ENCODE peak calls at places on chromosomes 1 and 21, in nine cellular contexts. V, T, U, E, C, M, J, P and A are unnamed samples.

GRCh38 chr1:162561037-162561615 is 396 bp upstream of the UAP1 start:
- DNase-seq in V (peak), T (peak), U (peak), E (peak), C (peak), M (peak), J (peak), P (peak), A (peak)

GRCh38 chr1:22780696-22781095 is 70.1 kb downstream of the EPHB2 start:
- DNase-seq in V (peak), T (no peak), U (peak), E (peak), C (no peak), M (no peak), J (no peak), P (peak), A (peak)

GRCh38 chr1:4485878-4486277 is 168.5 kb upstream of the AJAP1 start:
- DNase-seq in V (no peak), T (no peak), U (no peak), E (no peak), C (no peak), M (no peak), J (no peak), P (no peak), A (no peak)

GRCh38 chr1:15994590-15995351 is 9.3 kb upstream of the SRARP start:
- DNase-seq in V (peak), T (no peak), U (peak), E (peak), C (peak), M (no peak), J (no peak), P (peak), A (peak)

GRCh38 chr1:233681285-233681684 is 67.4 kb downstream of the KCNK1 start:
- DNase-seq in V (no peak), T (no peak), U (no peak), E (no peak), C (no peak), M (no peak), J (no peak), P (no peak), A (no peak)

GRCh38 chr1:31154000-31154631 is 85.6 kb downstream of the NKAIN1 start:
- DNase-seq in V (no peak), T (no peak), U (peak), E (peak), C (no peak), M (no peak), J (no peak), P (no peak), A (no peak)

GRCh38 chr1:211724711-211725196 is 49.3 kb upstream of the NEK2 start:
- DNase-seq in V (no peak), T (no peak), U (no peak), E (no peak), C (no peak), M (no peak), J (no peak), P (peak), A (no peak)

GRCh38 chr1:15173863-15174614 is 20.5 kb downstream of the TMEM51 start:
- DNase-seq in V (peak), T (no peak), U (no peak), E (no peak), C (no peak), M (no peak), J (no peak), P (no peak), A (no peak)

GRCh38 chr1:997728-998050 is 2.2 kb downstream of the HES4 start:
- DNase-seq in V (no peak), T (no peak), U (no peak), E (no peak), C (no peak), M (no peak), J (no peak), P (no peak), A (no peak)

GRCh38 chr21:45921917-45922316 is 59.7 kb upstream of the COL6A1 start:
- DNase-seq in V (no peak), T (no peak), U (no peak), E (no peak), C (no peak), M (no peak), J (no peak), P (no peak), A (no peak)

GRCh38 chr1:6101826-6102225 is 56.1 kb downstream of the KCNAB2 start:
- DNase-seq in V (no peak), T (no peak), U (no peak), E (no peak), C (no peak), M (no peak), J (no peak), P (no peak), A (no peak)

GRCh38 chr1:84348240-84348555 is 46.7 kb downstream of the SAMD13 start:
- DNase-seq in V (no peak), T (no peak), U (peak), E (peak), C (no peak), M (no peak), J (no peak), P (no peak), A (no peak)

GRCh38 chr1:118360817-118361216 is 175.8 kb upstream of the SPAG17 start:
- DNase-seq in V (no peak), T (no peak), U (peak), E (peak), C (no peak), M (no peak), J (no peak), P (no peak), A (no peak)

GRCh38 chr1:62353853-62354252 is 34.6 kb upstream of the KANK4 start:
- DNase-seq in V (no peak), T (no peak), U (no peak), E (no peak), C (no peak), M (no peak), J (no peak), P (no peak), A (no peak)

GRCh38 chr1:56397811-56398231 is 181.5 kb downstream of the PLPP3 start:
- DNase-seq in V (no peak), T (no peak), U (peak), E (peak), C (no peak), M (no peak), J (no peak), P (no peak), A (no peak)

GRCh38 chr1:92310185-92310597 is 11.3 kb downstream of the RPAP2 start:
- DNase-seq in V (no peak), T (no peak), U (peak), E (peak), C (no peak), M (no peak), J (no peak), P (peak), A (no peak)